ENCODE peak calls at places on chromosomes 3 and 15, in seven cellular contexts. K is tibial nerve, B is hepatocyte, Y is body of pancreas, Q is H9, F is cardiac muscle cell, P is nephron progenitor cell. E is an unnamed sample.

GRCh38 chr3:2655229-2655701 is 454.9 kb downstream of the IL5RA start:
- DNase-seq in K (no peak), B (no peak), Y (no peak), Q (no peak), F (no peak), P (no peak), E (no peak)

GRCh38 chr15:84982301-84982920 is 755 bp downstream of the PDE8A start:
- DNase-seq in K (no peak), B (peak; percentile 68), Y (peak; percentile 57), Q (peak; percentile 48), F (peak; percentile 44), P (peak; percentile 32), E (peak; percentile 41)

GRCh38 chr3:49634736-49635135 is 39.4 kb upstream of the APEH start:
- DNase-seq in K (no peak), B (no peak), Y (no peak), Q (no peak), F (no peak), P (no peak), E (no peak)

GRCh38 chr3:70053293-70053692 is 53.8 kb downstream of the SAMMSON start:
- DNase-seq in K (no peak), B (no peak), Y (no peak), Q (no peak), F (no peak), P (no peak), E (no peak)

GRCh38 chr15:78956937-78957336 is 12.1 kb upstream of the CTSH start:
- DNase-seq in K (no peak), B (no peak), Y (no peak), Q (no peak), F (no peak), P (no peak), E (no peak)

GRCh38 chr3:54895613-54896012 is 32.2 kb downstream of the LRTM1 start:
- DNase-seq in K (no peak), B (no peak), Y (no peak), Q (no peak), F (no peak), P (no peak), E (no peak)

GRCh38 chr15:101710806-101711205 is 13.5 kb downstream of the TARS3 start:
- DNase-seq in K (no peak), B (no peak), Y (no peak), Q (no peak), F (peak; percentile 32), P (no peak), E (no peak)

GRCh38 chr3:67414740-67415139 is 239.7 kb downstream of the SUCLG2 start:
- DNase-seq in K (no peak), B (no peak), Y (no peak), Q (no peak), F (no peak), P (no peak), E (no peak)

GRCh38 chr15:80695099-80695910 is at the start of gene ABHD17C:
- DNase-seq in K (peak; percentile 31), B (peak; percentile 85), Y (peak; percentile 71), Q (peak; percentile 58), F (peak; percentile 74), P (peak; percentile 73), E (peak; percentile 58)

GRCh38 chr15:63599401-63600000 is 2.3 kb downstream of the FBXL22 start:
- DNase-seq in K (no peak), B (peak; percentile 46), Y (peak; percentile 82), Q (peak; percentile 70), F (peak; percentile 59), P (no peak), E (peak; percentile 47)

DNA sequence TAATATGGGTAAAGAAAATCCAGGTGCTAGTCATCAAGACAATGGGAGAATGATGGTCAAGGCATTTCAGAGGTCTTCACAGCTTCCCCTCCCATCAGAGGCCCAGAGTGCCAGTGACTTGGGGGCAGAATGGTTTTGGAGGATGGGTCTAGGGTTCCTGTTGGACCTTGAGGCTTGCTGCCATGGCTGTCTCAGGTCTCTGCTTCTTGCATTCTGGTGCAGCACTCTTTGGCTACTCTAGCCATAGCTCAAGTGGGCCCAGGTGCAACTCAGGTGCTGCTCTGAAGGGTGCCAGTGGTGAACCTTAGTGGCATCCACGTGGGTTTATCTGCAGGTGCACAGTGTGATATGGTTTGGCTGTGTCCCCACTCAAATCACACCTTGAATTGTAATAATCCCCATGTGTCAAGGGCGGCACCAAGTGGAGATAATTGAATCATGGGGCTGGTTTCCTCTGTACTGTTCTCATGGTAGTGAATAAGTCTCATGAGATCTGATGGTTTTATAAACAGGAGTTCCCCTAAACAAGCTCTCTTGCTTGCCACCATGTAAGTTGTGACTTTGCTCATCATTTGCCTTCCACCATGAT is 48.5 kb upstream of the PEX5L start:
- DNase-seq in K (no peak), B (no peak), Y (no peak), Q (peak; percentile 17), F (no peak), P (no peak), E (no peak)
- TF ChIP-seq CTCF in K (no peak), B (no peak), Y (peak; percentile 12), Q (peak; percentile 11), F (no peak), P (no peak), E (no peak)

GRCh38 chr3:161884830-161885229 is 388.2 kb downstream of the OTOL1 start:
- DNase-seq in K (no peak), B (no peak), Y (no peak), Q (no peak), F (no peak), P (no peak), E (no peak)

GRCh38 chr3:161875483-161875882 is 378.9 kb downstream of the OTOL1 start:
- DNase-seq in K (no peak), B (no peak), Y (no peak), Q (no peak), F (no peak), P (no peak), E (no peak)

GRCh38 chr3:161879470-161879869 is 382.9 kb downstream of the OTOL1 start:
- DNase-seq in K (no peak), B (no peak), Y (no peak), Q (no peak), F (no peak), P (no peak), E (no peak)
- TF ChIP-seq CTCF in K (no peak), B (no peak), Y (no peak), Q (no peak), F (no peak), P (no peak), E (no peak)

GRCh38 chr15:37792351-37792750 is 142.1 kb upstream of the TMCO5A start:
- DNase-seq in K (no peak), B (no peak), Y (no peak), Q (no peak), F (no peak), P (no peak), E (no peak)

GRCh38 chr15:37794947-37795346 is 139.5 kb upstream of the TMCO5A start:
- DNase-seq in K (no peak), B (no peak), Y (no peak), Q (no peak), F (no peak), P (no peak), E (no peak)

GRCh38 chr15:37789881-37790280 is 144.6 kb upstream of the TMCO5A start:
- DNase-seq in K (no peak), B (no peak), Y (no peak), Q (no peak), F (peak; percentile 31), P (no peak), E (no peak)

GRCh38 chr15:37791693-37792092 is 142.7 kb upstream of the TMCO5A start:
- DNase-seq in K (no peak), B (no peak), Y (no peak), Q (no peak), F (no peak), P (no peak), E (no peak)

GRCh38 chr15:37793851-37794250 is 140.6 kb upstream of the TMCO5A start:
- DNase-seq in K (no peak), B (no peak), Y (no peak), Q (no peak), F (no peak), P (peak; percentile 12), E (peak; percentile 19)
- TF ChIP-seq CTCF in K (no peak), B (peak; percentile 16), Y (no peak), Q (peak; percentile 40), F (no peak), P (peak; percentile 37), E (peak; percentile 20)

DNA sequence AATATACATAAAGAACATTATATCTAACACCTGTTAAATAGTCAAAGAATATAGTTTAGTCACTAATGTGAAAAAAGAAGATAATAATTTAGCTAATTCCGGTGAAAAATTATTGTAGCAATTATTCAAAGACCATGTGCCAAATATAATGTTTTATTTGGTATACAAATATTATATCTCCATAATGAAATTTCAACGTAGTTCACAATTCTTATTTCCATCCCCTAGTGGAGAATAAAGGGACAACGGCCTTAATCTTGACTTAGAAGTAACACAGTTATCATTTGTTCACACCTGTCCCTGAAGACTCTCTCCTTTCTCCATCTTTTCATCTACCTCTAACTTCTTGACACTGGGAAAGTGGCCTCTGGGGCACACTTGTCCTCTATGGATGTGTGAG is 213.4 kb downstream of the ERC2 start:
- DNase-seq in K (no peak), B (no peak), Y (no peak), Q (no peak), F (no peak), P (no peak), E (no peak)
- TF ChIP-seq CTCF in K (no peak), B (no peak), Y (no peak), Q (peak; percentile 70), F (peak; percentile 37), P (peak; percentile 53), E (peak; percentile 70)

DNA sequence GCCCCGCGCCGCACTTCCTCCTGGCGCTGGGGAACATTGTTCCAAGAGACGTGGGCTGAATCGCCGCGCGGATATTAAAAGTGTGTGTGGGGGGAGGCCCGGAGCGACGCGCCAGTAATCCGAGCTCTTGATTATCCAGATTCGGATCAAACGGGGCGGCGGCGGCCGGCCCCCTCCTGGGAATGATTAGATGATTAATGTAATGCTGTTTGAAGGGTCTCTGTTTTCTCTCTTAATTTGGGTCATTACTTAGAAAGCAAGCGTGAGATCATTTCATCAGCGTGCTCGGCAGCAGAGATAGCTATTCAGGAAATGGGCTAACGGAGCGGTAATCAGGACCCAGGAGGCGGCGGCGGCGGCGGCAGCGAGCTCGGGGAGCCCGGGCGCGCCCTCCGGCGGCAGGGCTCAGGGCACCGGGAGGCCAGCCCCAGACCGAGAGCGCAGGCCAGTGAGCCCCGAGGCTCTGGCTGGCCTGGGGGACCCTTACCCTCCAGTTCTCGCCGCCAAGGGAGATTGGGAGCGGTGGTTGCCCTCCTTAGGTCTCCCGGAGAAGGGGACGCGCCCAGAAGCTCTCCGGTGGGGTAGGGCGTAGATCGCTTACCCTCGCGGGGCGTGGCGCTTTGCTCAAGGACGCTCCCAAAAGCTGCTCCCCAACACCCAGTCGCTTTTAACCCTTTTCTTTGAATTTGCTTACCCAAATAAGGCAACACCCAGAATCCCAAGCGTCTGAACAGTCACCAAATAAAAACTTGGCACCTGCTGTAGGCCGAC is 4.5 kb downstream of the FEZF2 start:
- DNase-seq in K (no peak), B (no peak), Y (no peak), Q (peak; percentile 75), F (no peak), P (no peak), E (peak; percentile 50)
- TF ChIP-seq CTCF in K (no peak), B (peak; percentile 22), Y (no peak), Q (peak; percentile 78), F (peak; percentile 13), P (peak; percentile 31), E (no peak)

E was measured in endothelial cell.